ENCODE peak calls at places on chromosomes 2 and 18, in five cellular contexts. One of them, this sample, is unnamed.

GRCh38 chr2:6368271-6368670 is 497.4 kb downstream of the CMPK2 start:
- DNase-seq in adrenal gland: no peak
- DNase-seq in AG10803: peak
- DNase-seq in psoas muscle: no peak
- DNase-seq in heart left ventricle: no peak
- DNase-seq in this sample: peak

GRCh38 chr2:160270571-160271113 is 70.6 kb upstream of the ITGB6 start:
- DNase-seq in AG10803: peak
- DNase-seq in adrenal gland: peak
- DNase-seq in heart left ventricle: no peak
- DNase-seq in psoas muscle: no peak
- DNase-seq in this sample: no peak

GRCh38 chr18:808086-808485 is 4.0 kb downstream of the YES1 start:
- DNase-seq in psoas muscle: no peak
- DNase-seq in AG10803: peak
- DNase-seq in heart left ventricle: no peak
- DNase-seq in adrenal gland: no peak
- DNase-seq in this sample: no peak

GRCh38 chr2:207995887-207996286 is 29.4 kb downstream of the PLEKHM3 start:
- DNase-seq in heart left ventricle: no peak
- DNase-seq in AG10803: no peak
- DNase-seq in adrenal gland: no peak
- DNase-seq in psoas muscle: no peak
- DNase-seq in this sample: no peak

GRCh38 chr2:117918608-117919007 is 95.3 kb downstream of the CCDC93 start:
- DNase-seq in AG10803: no peak
- DNase-seq in adrenal gland: no peak
- DNase-seq in heart left ventricle: no peak
- DNase-seq in psoas muscle: no peak
- DNase-seq in this sample: no peak

GRCh38 chr2:83103602-83104001 is 1355.5 kb downstream of the SUCLG1 start:
- DNase-seq in psoas muscle: no peak
- DNase-seq in AG10803: peak
- DNase-seq in heart left ventricle: no peak
- DNase-seq in adrenal gland: no peak
- DNase-seq in this sample: peak

GRCh38 chr2:148483675-148484074 is 160.9 kb upstream of the EPC2 start:
- DNase-seq in psoas muscle: no peak
- DNase-seq in AG10803: no peak
- DNase-seq in heart left ventricle: no peak
- DNase-seq in adrenal gland: no peak
- DNase-seq in this sample: no peak

GRCh38 chr18:8167673-8168072 is 441.6 kb upstream of the RAB12 start:
- DNase-seq in heart left ventricle: no peak
- DNase-seq in adrenal gland: no peak
- DNase-seq in AG10803: no peak
- DNase-seq in psoas muscle: no peak
- DNase-seq in this sample: no peak

GRCh38 chr2:18474690-18475089 is 85.8 kb downstream of the RDH14 start:
- DNase-seq in heart left ventricle: no peak
- DNase-seq in psoas muscle: no peak
- DNase-seq in adrenal gland: no peak
- DNase-seq in AG10803: no peak
- DNase-seq in this sample: no peak

GRCh38 chr2:30223413-30223874 is 7.9 kb upstream of the LBH start:
- DNase-seq in AG10803: no peak
- DNase-seq in heart left ventricle: peak
- DNase-seq in adrenal gland: peak
- DNase-seq in psoas muscle: no peak
- DNase-seq in this sample: no peak

GRCh38 chr2:25347205-25347815 is 5.6 kb upstream of the DNMT3A start:
- DNase-seq in AG10803: no peak
- DNase-seq in adrenal gland: no peak
- DNase-seq in psoas muscle: no peak
- DNase-seq in heart left ventricle: no peak
- DNase-seq in this sample: no peak

GRCh38 chr2:53247986-53248735 is 519.4 kb upstream of the CHAC2 start:
- DNase-seq in heart left ventricle: no peak
- DNase-seq in AG10803: no peak
- DNase-seq in psoas muscle: no peak
- DNase-seq in adrenal gland: no peak
- DNase-seq in this sample: no peak

GRCh38 chr18:79554945-79555645 is 124.5 kb upstream of the CTDP1 start:
- DNase-seq in AG10803: no peak
- DNase-seq in adrenal gland: no peak
- DNase-seq in heart left ventricle: peak
- DNase-seq in psoas muscle: no peak
- DNase-seq in this sample: no peak

GRCh38 chr2:44940612-44941464 is 664 bp upstream of the SIX3 start:
- DNase-seq in AG10803: no peak
- DNase-seq in psoas muscle: no peak
- DNase-seq in adrenal gland: no peak
- DNase-seq in heart left ventricle: no peak
- DNase-seq in this sample: no peak

GRCh38 chr18:24051256-24051947 is 36.8 kb downstream of the TTC39C start:
- DNase-seq in adrenal gland: no peak
- DNase-seq in psoas muscle: no peak
- DNase-seq in heart left ventricle: no peak
- DNase-seq in AG10803: no peak
- DNase-seq in this sample: peak

GRCh38 chr2:232537499-232537898 is 2.0 kb upstream of the CHRNG start:
- DNase-seq in adrenal gland: no peak
- DNase-seq in heart left ventricle: peak
- DNase-seq in AG10803: no peak
- DNase-seq in psoas muscle: no peak
- DNase-seq in this sample: no peak

GRCh38 chr18:65214456-65214855 is 536.4 kb upstream of the CDH7 start:
- DNase-seq in adrenal gland: no peak
- DNase-seq in heart left ventricle: no peak
- DNase-seq in psoas muscle: no peak
- DNase-seq in AG10803: no peak
- DNase-seq in this sample: no peak

GRCh38 chr2:215505044-215505786 is 69.3 kb upstream of the FN1 start:
- DNase-seq in psoas muscle: no peak
- DNase-seq in heart left ventricle: no peak
- DNase-seq in adrenal gland: no peak
- DNase-seq in AG10803: peak
- DNase-seq in this sample: peak

GRCh38 chr2:28955492-28955891 is 25.6 kb upstream of the TOGARAM2 start:
- DNase-seq in adrenal gland: no peak
- DNase-seq in AG10803: no peak
- DNase-seq in heart left ventricle: no peak
- DNase-seq in psoas muscle: no peak
- DNase-seq in this sample: no peak

GRCh38 chr2:8500124-8501054 is 181.5 kb upstream of the ID2 start:
- DNase-seq in psoas muscle: no peak
- DNase-seq in heart left ventricle: no peak
- DNase-seq in adrenal gland: no peak
- DNase-seq in AG10803: peak
- DNase-seq in this sample: no peak

GRCh38 chr2:230668184-230668938 is 44.3 kb upstream of the CAB39 start:
- DNase-seq in heart left ventricle: peak
- DNase-seq in AG10803: no peak
- DNase-seq in adrenal gland: peak
- DNase-seq in psoas muscle: peak
- DNase-seq in this sample: peak

GRCh38 chr18:46542545-46542944 is 114.5 kb downstream of the LOXHD1 start:
- DNase-seq in adrenal gland: no peak
- DNase-seq in AG10803: no peak
- DNase-seq in heart left ventricle: no peak
- DNase-seq in psoas muscle: no peak
- DNase-seq in this sample: peak

GRCh38 chr18:6010284-6010683 is 115.0 kb upstream of the TMEM200C start:
- DNase-seq in AG10803: no peak
- DNase-seq in heart left ventricle: no peak
- DNase-seq in adrenal gland: peak
- DNase-seq in psoas muscle: no peak
- DNase-seq in this sample: no peak

GRCh38 chr2:187614756-187615155 is 60.5 kb upstream of the TFPI start:
- DNase-seq in heart left ventricle: no peak
- DNase-seq in adrenal gland: no peak
- DNase-seq in psoas muscle: no peak
- DNase-seq in AG10803: peak
- DNase-seq in this sample: peak

GRCh38 chr18:33572022-33572421 is 6.0 kb upstream of the ASXL3 start:
- DNase-seq in AG10803: no peak
- DNase-seq in adrenal gland: no peak
- DNase-seq in heart left ventricle: no peak
- DNase-seq in psoas muscle: no peak
- DNase-seq in this sample: no peak

GRCh38 chr2:15177103-15177502 is 384.0 kb downstream of the NBAS start:
- DNase-seq in heart left ventricle: no peak
- DNase-seq in psoas muscle: no peak
- DNase-seq in adrenal gland: no peak
- DNase-seq in AG10803: no peak
- DNase-seq in this sample: no peak

GRCh38 chr2:43810427-43810826 is 28.2 kb downstream of the ABCG5 start:
- DNase-seq in adrenal gland: no peak
- DNase-seq in AG10803: no peak
- DNase-seq in psoas muscle: no peak
- DNase-seq in heart left ventricle: no peak
- DNase-seq in this sample: no peak

GRCh38 chr18:78779996-78780718 is 199.5 kb upstream of the SALL3 start:
- DNase-seq in AG10803: no peak
- DNase-seq in adrenal gland: no peak
- DNase-seq in heart left ventricle: no peak
- DNase-seq in psoas muscle: no peak
- DNase-seq in this sample: no peak

GRCh38 chr2:112152476-112153178 is 14.4 kb downstream of the FBLN7 start:
- DNase-seq in heart left ventricle: no peak
- DNase-seq in adrenal gland: peak
- DNase-seq in AG10803: no peak
- DNase-seq in psoas muscle: no peak
- DNase-seq in this sample: no peak

GRCh38 chr18:53886066-53886465 is 338.4 kb downstream of the MBD2 start:
- DNase-seq in psoas muscle: no peak
- DNase-seq in AG10803: no peak
- DNase-seq in heart left ventricle: no peak
- DNase-seq in adrenal gland: no peak
- DNase-seq in this sample: no peak

GRCh38 chr18:48543228-48543627 is 4.4 kb downstream of the CTIF start:
- DNase-seq in AG10803: no peak
- DNase-seq in adrenal gland: peak
- DNase-seq in psoas muscle: no peak
- DNase-seq in heart left ventricle: no peak
- DNase-seq in this sample: no peak

GRCh38 chr2:106572541-106573148 is 85.5 kb downstream of the CD8B2 start:
- DNase-seq in AG10803: no peak
- DNase-seq in psoas muscle: no peak
- DNase-seq in adrenal gland: no peak
- DNase-seq in heart left ventricle: no peak
- DNase-seq in this sample: no peak

GRCh38 chr2:157413342-157414035 is 30.4 kb downstream of the CYTIP start:
- DNase-seq in psoas muscle: no peak
- DNase-seq in AG10803: no peak
- DNase-seq in adrenal gland: no peak
- DNase-seq in heart left ventricle: no peak
- DNase-seq in this sample: no peak

GRCh38 chr2:44543773-44544725 is 182.3 kb downstream of the CAMKMT start:
- DNase-seq in psoas muscle: no peak
- DNase-seq in AG10803: peak
- DNase-seq in heart left ventricle: no peak
- DNase-seq in adrenal gland: no peak
- DNase-seq in this sample: peak

GRCh38 chr18:63298393-63299015 is 21.1 kb downstream of the BCL2 start:
- DNase-seq in adrenal gland: peak
- DNase-seq in AG10803: no peak
- DNase-seq in psoas muscle: no peak
- DNase-seq in heart left ventricle: no peak
- DNase-seq in this sample: no peak

DNA sequence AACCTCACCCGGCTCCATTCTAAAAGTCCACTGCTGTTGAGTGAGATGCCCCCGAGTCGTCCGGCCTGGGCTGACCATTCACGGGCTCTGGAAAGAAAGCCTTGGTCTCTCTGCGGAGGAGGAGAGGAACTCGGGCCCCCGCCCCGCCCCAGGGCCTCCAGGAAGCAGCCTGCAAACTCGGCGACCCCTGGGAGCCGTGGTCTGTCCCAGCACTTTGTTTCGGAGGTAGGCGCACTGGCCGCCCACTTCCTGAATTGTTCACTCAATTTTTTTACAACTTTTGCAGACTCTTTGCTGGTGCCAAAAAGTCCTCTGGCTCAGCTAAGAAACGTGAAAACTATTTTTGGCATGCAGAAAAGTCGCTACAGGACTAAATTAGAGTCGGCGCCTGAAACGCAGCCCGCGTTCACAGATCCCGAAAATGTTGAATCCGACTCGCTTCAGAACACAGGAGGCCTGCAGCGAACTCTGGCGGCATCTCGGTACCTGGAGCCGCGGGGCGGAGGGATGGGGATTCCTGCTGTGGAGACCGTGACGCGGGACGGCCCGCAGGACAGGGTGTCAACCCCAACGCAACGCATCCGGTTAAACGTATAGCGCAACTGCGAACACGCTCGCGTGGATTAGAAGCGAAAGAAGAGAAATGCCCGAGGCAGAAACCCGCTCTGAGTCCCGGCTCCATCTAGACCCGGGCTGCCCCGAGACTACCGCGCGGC is 1.5 kb downstream of the PXDN start:
- DNase-seq in AG10803: peak
- DNase-seq in heart left ventricle: peak
- DNase-seq in psoas muscle: peak
- DNase-seq in adrenal gland: peak
- DNase-seq in this sample: peak
- TF ChIP-seq CTCF in AG10803: peak
- TF ChIP-seq CTCF in heart left ventricle: peak
- TF ChIP-seq CTCF in psoas muscle: peak
- TF ChIP-seq CTCF in adrenal gland: no peak
- TF ChIP-seq CTCF in this sample: peak

GRCh38 chr2:115160523-115161521 is 718.4 kb downstream of the DPP10 start:
- DNase-seq in AG10803: no peak
- DNase-seq in adrenal gland: peak
- DNase-seq in psoas muscle: peak
- DNase-seq in heart left ventricle: no peak
- DNase-seq in this sample: no peak
- H3K4me3 ChIP-seq in AG10803: no peak
- H3K4me3 ChIP-seq in adrenal gland: peak
- H3K4me3 ChIP-seq in psoas muscle: no peak
- H3K4me3 ChIP-seq in heart left ventricle: peak
- H3K4me3 ChIP-seq in this sample: no peak

DNA sequence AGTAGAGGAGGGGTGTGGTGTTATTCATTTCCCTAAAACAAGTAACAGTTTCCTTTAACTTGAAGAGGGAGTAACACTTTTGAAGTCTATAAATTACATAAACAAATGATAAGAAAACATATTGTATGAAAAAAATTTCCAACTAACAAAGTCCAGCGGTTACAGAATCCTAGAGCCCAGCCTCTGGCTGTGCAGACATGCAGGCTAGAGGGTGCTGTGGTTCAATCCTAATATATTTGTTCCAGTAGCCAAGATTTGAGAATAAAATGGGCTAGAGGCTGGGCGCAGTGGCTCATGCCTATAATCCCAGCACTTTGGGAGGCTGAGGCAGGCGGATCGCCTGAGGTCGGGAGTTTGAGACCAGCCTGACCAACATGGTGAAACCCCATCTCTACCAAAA is 56.9 kb downstream of the WDR75 start:
- DNase-seq in heart left ventricle: no peak
- DNase-seq in adrenal gland: no peak
- DNase-seq in AG10803: no peak
- DNase-seq in psoas muscle: no peak
- DNase-seq in this sample: peak
- TF ChIP-seq CTCF in heart left ventricle: peak
- TF ChIP-seq CTCF in adrenal gland: no peak
- TF ChIP-seq CTCF in AG10803: peak
- TF ChIP-seq CTCF in psoas muscle: peak
- TF ChIP-seq CTCF in this sample: peak

GRCh38 chr2:237922641-237923361 is 44.0 kb upstream of the UBE2F start:
- DNase-seq in heart left ventricle: no peak
- DNase-seq in AG10803: no peak
- DNase-seq in psoas muscle: no peak
- DNase-seq in adrenal gland: no peak
- DNase-seq in this sample: no peak
- H3K4me3 ChIP-seq in heart left ventricle: no peak
- H3K4me3 ChIP-seq in AG10803: no peak
- H3K4me3 ChIP-seq in psoas muscle: peak
- H3K4me3 ChIP-seq in adrenal gland: peak
- H3K4me3 ChIP-seq in this sample: no peak

This sample was measured in fibroblast of villous mesenchyme.